ENCODE peak calls at places on chromosomes 6 and 20, in four cellular contexts. One of them, this sample, is unnamed. For H3K4me1, the result is how much of the 10 kb centered on the place peaks cover.

GRCh38 chr6:26159417-26160273 is 72.4 kb downstream of the HFE start:
- DNase-seq in iPS DF 6.9: no peak
- DNase-seq in CD8-positive, alpha-beta T cell: no peak
- DNase-seq in body of pancreas: no peak
- DNase-seq in this sample: no peak

GRCh38 chr6:30847971-30848441 is 36.3 kb upstream of the DDR1 start:
- DNase-seq in body of pancreas: no peak
- DNase-seq in CD8-positive, alpha-beta T cell: no peak
- DNase-seq in iPS DF 6.9: peak
- DNase-seq in this sample: no peak

GRCh38 chr6:41371992-41372525 is 36.7 kb downstream of the NCR2 start:
- DNase-seq in body of pancreas: no peak
- DNase-seq in iPS DF 6.9: no peak
- DNase-seq in CD8-positive, alpha-beta T cell: no peak
- DNase-seq in this sample: no peak

GRCh38 chr20:22341508-22341907 is 242.9 kb downstream of the FOXA2 start:
- DNase-seq in iPS DF 6.9: no peak
- DNase-seq in CD8-positive, alpha-beta T cell: no peak
- DNase-seq in body of pancreas: no peak
- DNase-seq in this sample: no peak

GRCh38 chr20:3911956-3912355 is 22.8 kb downstream of the PANK2 start:
- DNase-seq in CD8-positive, alpha-beta T cell: no peak
- DNase-seq in iPS DF 6.9: no peak
- DNase-seq in body of pancreas: no peak
- DNase-seq in this sample: no peak

GRCh38 chr6:158031445-158032353 is 50.0 kb downstream of the SYNJ2 start:
- DNase-seq in iPS DF 6.9: no peak
- DNase-seq in body of pancreas: no peak
- DNase-seq in CD8-positive, alpha-beta T cell: peak
- DNase-seq in this sample: no peak

GRCh38 chr6:2899596-2899995 is 3.5 kb downstream of the SERPINB9 start:
- DNase-seq in iPS DF 6.9: no peak
- DNase-seq in CD8-positive, alpha-beta T cell: no peak
- DNase-seq in body of pancreas: no peak
- DNase-seq in this sample: no peak

GRCh38 chr20:4932061-4932460 is 69.2 kb downstream of the SLC23A2 start:
- DNase-seq in iPS DF 6.9: no peak
- DNase-seq in CD8-positive, alpha-beta T cell: no peak
- DNase-seq in body of pancreas: no peak
- DNase-seq in this sample: no peak

GRCh38 chr20:2101057-2101934 is at the start of gene STK35:
- DNase-seq in CD8-positive, alpha-beta T cell: no peak
- DNase-seq in body of pancreas: no peak
- DNase-seq in iPS DF 6.9: no peak
- DNase-seq in this sample: peak

GRCh38 chr20:63165538-63166422 is 50.2 kb downstream of the YTHDF1 start:
- DNase-seq in iPS DF 6.9: no peak
- DNase-seq in body of pancreas: no peak
- DNase-seq in CD8-positive, alpha-beta T cell: no peak
- DNase-seq in this sample: no peak

GRCh38 chr20:63167026-63167917 is 48.7 kb downstream of the YTHDF1 start:
- DNase-seq in iPS DF 6.9: no peak
- DNase-seq in body of pancreas: no peak
- DNase-seq in CD8-positive, alpha-beta T cell: no peak
- DNase-seq in this sample: no peak

GRCh38 chr20:63164681-63165537 is 51.0 kb downstream of the YTHDF1 start:
- DNase-seq in CD8-positive, alpha-beta T cell: no peak
- DNase-seq in iPS DF 6.9: no peak
- DNase-seq in body of pancreas: no peak
- DNase-seq in this sample: no peak

GRCh38 chr20:63167918-63168520 is 47.9 kb downstream of the YTHDF1 start:
- DNase-seq in body of pancreas: no peak
- DNase-seq in CD8-positive, alpha-beta T cell: no peak
- DNase-seq in iPS DF 6.9: no peak
- DNase-seq in this sample: no peak

GRCh38 chr20:63166423-63167020 is 49.4 kb downstream of the YTHDF1 start:
- DNase-seq in body of pancreas: no peak
- DNase-seq in iPS DF 6.9: no peak
- DNase-seq in CD8-positive, alpha-beta T cell: no peak
- DNase-seq in this sample: no peak
- H3K4me1 ChIP-seq in body of pancreas: under half
- H3K4me1 ChIP-seq in iPS DF 6.9: under half
- H3K4me1 ChIP-seq in CD8-positive, alpha-beta T cell: under half
- H3K4me1 ChIP-seq in this sample: under half

DNA sequence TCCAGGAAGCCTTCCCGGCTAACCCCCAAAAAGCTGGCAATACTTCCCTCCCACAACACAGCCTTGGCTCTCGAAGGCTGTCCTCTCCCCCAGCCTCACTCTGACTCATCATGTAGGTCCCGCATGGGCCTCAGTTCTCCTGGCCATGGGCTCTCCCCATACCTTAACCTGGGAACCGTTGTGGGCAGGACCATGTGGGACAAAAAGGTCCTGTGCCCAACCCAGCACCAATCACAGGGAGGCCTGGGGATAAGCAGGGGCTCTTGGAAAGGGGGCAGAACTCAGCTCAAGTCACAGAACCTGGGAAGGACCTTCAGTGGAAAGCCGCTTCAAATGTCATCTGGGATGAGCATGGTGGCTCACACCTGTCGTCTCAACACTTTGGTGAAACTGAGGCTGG is 45.5 kb downstream of the MRPL14 start:
- DNase-seq in iPS DF 6.9: no peak
- DNase-seq in CD8-positive, alpha-beta T cell: no peak
- DNase-seq in body of pancreas: no peak
- DNase-seq in this sample: no peak
- H3K4me1 ChIP-seq in iPS DF 6.9: under half
- H3K4me1 ChIP-seq in CD8-positive, alpha-beta T cell: under half
- H3K4me1 ChIP-seq in body of pancreas: under half
- H3K4me1 ChIP-seq in this sample: under half

GRCh38 chr6:47679507-47679906 is 18.9 kb upstream of the ADGRF4 start:
- DNase-seq in body of pancreas: no peak
- DNase-seq in CD8-positive, alpha-beta T cell: no peak
- DNase-seq in iPS DF 6.9: no peak
- DNase-seq in this sample: no peak

GRCh38 chr6:47680056-47680455 is 18.3 kb upstream of the ADGRF4 start:
- DNase-seq in iPS DF 6.9: no peak
- DNase-seq in body of pancreas: no peak
- DNase-seq in CD8-positive, alpha-beta T cell: no peak
- DNase-seq in this sample: no peak

GRCh38 chr6:47681201-47681990 is 17.0 kb upstream of the ADGRF4 start:
- DNase-seq in iPS DF 6.9: no peak
- DNase-seq in CD8-positive, alpha-beta T cell: no peak
- DNase-seq in body of pancreas: no peak
- DNase-seq in this sample: no peak

GRCh38 chr6:47678739-47679138 is 19.6 kb upstream of the ADGRF4 start:
- DNase-seq in iPS DF 6.9: no peak
- DNase-seq in CD8-positive, alpha-beta T cell: no peak
- DNase-seq in body of pancreas: no peak
- DNase-seq in this sample: no peak

GRCh38 chr6:47680724-47681123 is 17.7 kb upstream of the ADGRF4 start:
- DNase-seq in CD8-positive, alpha-beta T cell: no peak
- DNase-seq in iPS DF 6.9: no peak
- DNase-seq in body of pancreas: no peak
- DNase-seq in this sample: no peak
- H3K4me1 ChIP-seq in CD8-positive, alpha-beta T cell: under half
- H3K4me1 ChIP-seq in iPS DF 6.9: under half
- H3K4me1 ChIP-seq in body of pancreas: under half
- H3K4me1 ChIP-seq in this sample: under half

GRCh38 chr6:131644921-131645320 is 7.8 kb downstream of the ENPP3 start:
- DNase-seq in CD8-positive, alpha-beta T cell: no peak
- DNase-seq in body of pancreas: no peak
- DNase-seq in iPS DF 6.9: no peak
- DNase-seq in this sample: no peak
- H3K4me1 ChIP-seq in CD8-positive, alpha-beta T cell: under half
- H3K4me1 ChIP-seq in body of pancreas: under half
- H3K4me1 ChIP-seq in iPS DF 6.9: under half
- H3K4me1 ChIP-seq in this sample: under half

DNA sequence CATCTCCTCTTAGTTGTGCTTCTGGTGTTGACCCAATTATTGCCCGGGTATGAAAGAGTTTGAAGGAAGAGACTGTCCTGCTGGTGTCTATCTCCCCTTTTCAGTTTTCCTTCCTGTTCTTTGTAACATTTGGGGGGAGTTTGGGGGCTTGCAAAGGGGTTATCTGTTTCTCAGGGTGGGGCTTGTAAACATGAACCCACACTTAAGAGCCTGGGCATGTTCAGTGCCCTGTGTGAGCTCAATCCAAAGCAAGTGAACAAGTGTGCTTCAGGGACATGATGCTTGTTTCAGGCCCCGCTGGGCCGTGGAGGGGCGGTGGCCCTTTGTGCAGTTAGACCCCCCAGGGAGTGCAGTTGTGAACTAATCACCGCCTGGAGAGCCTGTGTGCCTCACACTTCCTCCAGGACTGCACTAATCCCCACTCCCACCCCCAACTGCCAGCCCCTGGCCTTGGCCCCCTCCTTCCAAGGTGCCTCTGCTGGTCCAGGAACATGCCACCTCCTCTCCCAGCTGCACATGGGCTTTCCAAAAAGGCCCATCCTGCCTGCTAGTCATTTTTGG is 58.1 kb downstream of the RREB1 start:
- DNase-seq in CD8-positive, alpha-beta T cell: no peak
- DNase-seq in body of pancreas: no peak
- DNase-seq in iPS DF 6.9: no peak
- DNase-seq in this sample: no peak
- H3K4me1 ChIP-seq in CD8-positive, alpha-beta T cell: under half
- H3K4me1 ChIP-seq in body of pancreas: half or more
- H3K4me1 ChIP-seq in iPS DF 6.9: under half
- H3K4me1 ChIP-seq in this sample: under half

DNA sequence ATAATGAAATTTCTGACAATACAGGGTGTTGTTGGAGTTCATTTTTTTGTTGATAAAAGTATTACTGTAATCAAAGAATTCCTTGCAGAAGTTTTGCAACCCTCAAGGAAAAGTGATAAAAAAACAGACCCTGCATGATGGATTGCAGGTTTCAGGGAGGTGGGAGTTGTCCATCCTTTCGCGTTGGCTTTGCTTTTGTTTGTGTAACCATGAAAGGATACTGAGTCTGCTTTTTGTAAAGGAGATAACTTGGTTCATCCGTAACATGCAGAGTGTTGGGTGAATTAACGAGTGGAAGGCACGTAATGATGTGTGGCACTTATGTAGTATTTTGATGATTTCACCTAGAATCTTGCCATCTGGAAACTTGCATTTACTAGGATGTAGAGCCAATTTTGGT is 23.6 kb downstream of the FOXO3 start:
- DNase-seq in CD8-positive, alpha-beta T cell: no peak
- DNase-seq in iPS DF 6.9: no peak
- DNase-seq in body of pancreas: no peak
- DNase-seq in this sample: no peak
- H3K4me1 ChIP-seq in CD8-positive, alpha-beta T cell: under half
- H3K4me1 ChIP-seq in iPS DF 6.9: under half
- H3K4me1 ChIP-seq in body of pancreas: half or more
- H3K4me1 ChIP-seq in this sample: under half

GRCh38 chr20:19566226-19566960 is 191.7 kb upstream of the RIN2 start:
- DNase-seq in body of pancreas: no peak
- DNase-seq in CD8-positive, alpha-beta T cell: no peak
- DNase-seq in iPS DF 6.9: no peak
- DNase-seq in this sample: no peak

GRCh38 chr20:19560876-19561480 is 197.1 kb upstream of the RIN2 start:
- DNase-seq in body of pancreas: no peak
- DNase-seq in iPS DF 6.9: no peak
- DNase-seq in CD8-positive, alpha-beta T cell: no peak
- DNase-seq in this sample: no peak

GRCh38 chr20:19564261-19564660 is 193.8 kb upstream of the RIN2 start:
- DNase-seq in iPS DF 6.9: no peak
- DNase-seq in CD8-positive, alpha-beta T cell: no peak
- DNase-seq in body of pancreas: no peak
- DNase-seq in this sample: no peak

GRCh38 chr20:19568128-19568527 is 189.9 kb upstream of the RIN2 start:
- DNase-seq in iPS DF 6.9: no peak
- DNase-seq in body of pancreas: no peak
- DNase-seq in CD8-positive, alpha-beta T cell: no peak
- DNase-seq in this sample: no peak

DNA sequence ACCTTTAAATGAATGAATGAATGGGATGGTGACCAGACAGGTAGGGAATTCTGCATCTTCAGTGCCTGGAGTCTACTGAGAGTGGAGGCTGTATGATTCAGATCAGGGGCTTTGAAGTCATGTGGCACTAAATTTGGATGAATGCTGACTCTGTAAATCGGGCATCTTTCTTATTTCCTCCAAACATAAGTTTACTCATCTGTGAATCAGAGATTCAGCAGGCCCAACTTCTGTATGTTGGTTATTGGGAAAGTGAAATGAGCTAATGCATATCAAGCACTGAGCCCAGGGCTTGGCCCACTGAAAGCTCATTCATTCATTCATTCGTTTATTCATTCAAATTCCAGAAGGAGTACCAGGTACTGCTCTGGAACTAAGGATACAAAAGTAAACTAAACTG is 192.3 kb upstream of the RIN2 start:
- DNase-seq in body of pancreas: no peak
- DNase-seq in iPS DF 6.9: no peak
- DNase-seq in CD8-positive, alpha-beta T cell: no peak
- DNase-seq in this sample: no peak
- H3K4me1 ChIP-seq in body of pancreas: under half
- H3K4me1 ChIP-seq in iPS DF 6.9: under half
- H3K4me1 ChIP-seq in CD8-positive, alpha-beta T cell: under half
- H3K4me1 ChIP-seq in this sample: under half

GRCh38 chr20:12928358-12928754 is 80.4 kb upstream of the SPTLC3 start:
- DNase-seq in body of pancreas: no peak
- DNase-seq in CD8-positive, alpha-beta T cell: no peak
- DNase-seq in iPS DF 6.9: no peak
- DNase-seq in this sample: no peak

GRCh38 chr20:12924126-12924525 is 84.6 kb upstream of the SPTLC3 start:
- DNase-seq in iPS DF 6.9: no peak
- DNase-seq in CD8-positive, alpha-beta T cell: no peak
- DNase-seq in body of pancreas: no peak
- DNase-seq in this sample: no peak

GRCh38 chr20:12927489-12927888 is 81.3 kb upstream of the SPTLC3 start:
- DNase-seq in iPS DF 6.9: no peak
- DNase-seq in body of pancreas: no peak
- DNase-seq in CD8-positive, alpha-beta T cell: no peak
- DNase-seq in this sample: no peak

GRCh38 chr20:12925214-12925755 is 83.5 kb upstream of the SPTLC3 start:
- DNase-seq in iPS DF 6.9: peak
- DNase-seq in body of pancreas: peak
- DNase-seq in CD8-positive, alpha-beta T cell: peak
- DNase-seq in this sample: peak

GRCh38 chr20:12925863-12926547 is 82.8 kb upstream of the SPTLC3 start:
- DNase-seq in iPS DF 6.9: no peak
- DNase-seq in body of pancreas: no peak
- DNase-seq in CD8-positive, alpha-beta T cell: no peak
- DNase-seq in this sample: no peak
- H3K4me1 ChIP-seq in iPS DF 6.9: under half
- H3K4me1 ChIP-seq in body of pancreas: under half
- H3K4me1 ChIP-seq in CD8-positive, alpha-beta T cell: under half
- H3K4me1 ChIP-seq in this sample: under half

This sample was measured in NT2/D1.